ENCODE peak calls at places on chromosomes 2 and 18, in six cellular contexts. V is PC-3, W is uterus, B is tibial nerve, H is nephron progenitor cell, A is fibroblast of the aortic adventitia. N is an unnamed sample.

GRCh38 chr2:198368089-198368488 is 563.7 kb downstream of the PLCL1 start:
- DNase-seq in V (no peak), W (no peak), B (no peak), H (no peak), A (no peak), N (no peak)

GRCh38 chr2:200247494-200247893 is 59.0 kb upstream of the SPATS2L start:
- DNase-seq in V (no peak), W (no peak), B (no peak), H (no peak), A (peak; percentile 28), N (no peak)

GRCh38 chr2:220157312-220157711 is 529.9 kb downstream of the SLC4A3 start:
- DNase-seq in V (peak; percentile 28), W (no peak), B (no peak), H (no peak), A (no peak), N (no peak)

GRCh38 chr2:27967076-27967475 is 76.5 kb downstream of the BABAM2 start:
- DNase-seq in V (no peak), W (no peak), B (no peak), H (no peak), A (no peak), N (no peak)

GRCh38 chr2:135741395-135742306 is at the start of gene UBXN4:
- DNase-seq in V (peak; percentile 99), W (peak; percentile 97), B (peak; percentile 91), H (peak; percentile 92), A (peak; percentile 98), N (peak; percentile 95)

GRCh38 chr2:237431372-237431771 is 17.4 kb upstream of the COL6A3 start:
- DNase-seq in V (peak; percentile 94), W (no peak), B (no peak), H (no peak), A (peak; percentile 58), N (no peak)

GRCh38 chr2:219509780-219510511 is 4.3 kb upstream of the ASIC4 start:
- DNase-seq in V (peak; percentile 61), W (peak; percentile 66), B (no peak), H (peak; percentile 78), A (peak; percentile 52), N (peak; percentile 73)

GRCh38 chr18:9237982-9238381 is 96.6 kb upstream of the TWSG1 start:
- DNase-seq in V (no peak), W (no peak), B (no peak), H (no peak), A (no peak), N (no peak)

GRCh38 chr2:70698847-70699246 is 69.2 kb downstream of the ADD2 start:
- DNase-seq in V (no peak), W (no peak), B (no peak), H (no peak), A (peak; percentile 16), N (no peak)

GRCh38 chr2:172086349-172087190 is 1.3 kb downstream of the DLX1 start:
- DNase-seq in V (peak; percentile 57), W (no peak), B (no peak), H (peak; percentile 65), A (peak; percentile 24), N (peak; percentile 75)
- TF ChIP-seq CTCF in V (no peak), W (no peak), B (no peak), H (peak; percentile 18), A (peak; percentile 35), N (peak; percentile 16)

DNA sequence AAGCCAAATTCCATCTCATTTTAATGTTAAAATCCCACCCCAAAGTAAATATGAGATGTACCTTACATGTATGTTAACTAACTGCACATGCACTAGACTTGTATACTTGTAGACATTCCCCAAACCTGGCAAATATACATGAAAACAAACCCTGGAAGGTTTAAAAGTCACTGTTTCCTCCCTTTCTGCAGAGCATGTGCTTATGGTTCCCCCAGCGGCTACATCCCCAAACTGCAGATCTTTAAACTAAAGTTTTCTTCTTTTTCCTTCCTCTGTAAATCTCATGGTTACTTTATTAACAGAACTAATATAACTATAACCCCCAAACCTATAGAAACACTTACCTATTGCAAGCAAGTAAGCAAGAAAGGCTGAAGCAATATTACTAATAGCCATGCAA is 731.5 kb downstream of the LRP1B start:
- DNase-seq in V (peak; percentile 57), W (no peak), B (no peak), H (peak; percentile 8), A (peak; percentile 26), N (no peak)
- TF ChIP-seq CTCF in V (peak; percentile 82), W (no peak), B (peak; percentile 26), H (peak; percentile 58), A (peak; percentile 54), N (peak; percentile 47)

DNA sequence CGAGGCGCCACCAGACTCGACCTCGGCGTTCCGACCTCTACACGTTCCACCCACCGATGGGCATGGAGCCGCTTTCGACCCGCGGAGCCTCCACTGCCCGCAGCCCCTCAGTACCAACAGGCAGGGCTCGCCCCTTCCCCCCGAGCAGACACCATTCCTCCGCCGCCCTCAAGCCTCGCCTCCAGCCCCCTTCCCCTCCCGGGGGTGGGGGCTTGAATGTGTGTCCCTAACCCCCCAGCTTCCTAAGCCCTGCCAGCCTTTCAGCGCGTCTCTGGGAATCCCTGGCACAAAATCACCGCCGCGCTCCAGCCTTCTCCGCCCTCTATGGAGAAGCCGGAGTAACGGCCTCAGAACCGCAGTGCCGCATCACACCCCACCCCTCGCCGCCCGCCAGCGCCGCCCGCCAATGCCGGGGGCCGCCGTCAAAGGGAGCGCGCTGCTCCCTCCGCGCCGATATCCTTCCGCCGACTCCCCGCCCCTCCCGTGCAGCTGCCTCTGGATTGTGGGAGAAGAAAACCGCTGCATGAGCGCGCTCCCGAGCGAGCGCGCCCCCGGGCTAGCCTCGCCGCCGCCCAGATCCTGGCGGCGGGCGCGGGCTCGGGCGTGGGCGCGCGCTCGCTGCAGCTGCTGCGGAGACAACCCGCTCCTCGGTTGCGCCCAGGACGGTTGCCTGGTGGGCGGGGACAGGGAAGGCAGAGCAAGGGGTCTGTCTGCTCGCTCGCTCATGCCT is at the start of gene CCDC88A:
- DNase-seq in V (peak; percentile 94), W (peak; percentile 99), B (peak; percentile 89), H (peak; percentile 99), A (peak; percentile 97), N (peak; percentile 85)
- TF ChIP-seq CTCF in V (peak; percentile 16), W (peak; percentile 13), B (peak; percentile 22), H (no peak), A (peak; percentile 40), N (no peak)

DNA sequence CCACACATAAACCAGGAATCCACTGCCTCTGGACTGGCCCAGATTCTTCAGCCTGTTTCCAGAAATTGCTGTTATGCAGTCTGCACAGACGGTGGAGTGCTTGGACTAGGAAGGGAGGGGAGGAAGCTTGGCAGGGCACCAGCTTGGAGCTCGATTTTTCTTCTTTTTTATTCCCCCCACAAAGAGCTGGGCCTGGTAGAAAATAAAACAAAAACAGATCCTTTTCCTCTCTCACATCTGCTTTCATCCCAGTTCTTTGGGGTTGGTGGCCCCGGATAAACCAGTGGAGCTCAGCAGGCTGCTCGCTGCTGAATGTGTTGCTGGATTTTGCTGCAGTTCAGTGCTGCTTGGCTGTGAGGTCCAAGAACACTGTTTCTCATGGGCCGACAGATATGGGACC is 16.0 kb downstream of the LRRTM1 start:
- DNase-seq in V (no peak), W (no peak), B (no peak), H (no peak), A (peak; percentile 19), N (no peak)
- TF ChIP-seq CTCF in V (no peak), W (no peak), B (peak; percentile 38), H (no peak), A (peak; percentile 14), N (peak; percentile 9)

GRCh38 chr2:69531186-69531585 is 94.0 kb upstream of the NFU1 start:
- DNase-seq in V (no peak), W (no peak), B (no peak), H (no peak), A (no peak), N (no peak)
- TF ChIP-seq CTCF in V (no peak), W (no peak), B (no peak), H (no peak), A (no peak), N (no peak)

GRCh38 chr2:52821631-52822030 is 946.0 kb upstream of the CHAC2 start:
- DNase-seq in V (peak; percentile 19), W (no peak), B (no peak), H (no peak), A (peak; percentile 8), N (no peak)
- TF ChIP-seq CTCF in V (peak; percentile 52), W (no peak), B (no peak), H (no peak), A (peak; percentile 31), N (no peak)

GRCh38 chr2:10222-10875 is 36.0 kb downstream of the FAM110C start:
- DNase-seq in V (no peak), W (no peak), B (no peak), H (peak; percentile 29), A (peak; percentile 3), N (no peak)

GRCh38 chr2:11248-11941 is 34.9 kb downstream of the FAM110C start:
- DNase-seq in V (peak; percentile 28), W (peak; percentile 59), B (no peak), H (peak; percentile 93), A (no peak), N (no peak)
- TF ChIP-seq CTCF in V (peak; percentile 45), W (peak; percentile 13), B (peak; percentile 34), H (peak; percentile 99), A (peak; percentile 29), N (peak; percentile 48)

GRCh38 chr18:75044791-75045190 is 164.1 kb downstream of the PTGR3 start:
- DNase-seq in V (no peak), W (no peak), B (no peak), H (no peak), A (no peak), N (no peak)

GRCh38 chr18:75045249-75045648 is 163.7 kb downstream of the PTGR3 start:
- DNase-seq in V (no peak), W (no peak), B (no peak), H (no peak), A (no peak), N (no peak)

GRCh38 chr18:75043478-75043877 is 165.5 kb downstream of the PTGR3 start:
- DNase-seq in V (no peak), W (no peak), B (no peak), H (no peak), A (no peak), N (no peak)

GRCh38 chr18:75044296-75044695 is 164.6 kb downstream of the PTGR3 start:
- DNase-seq in V (no peak), W (no peak), B (no peak), H (no peak), A (no peak), N (no peak)

DNA sequence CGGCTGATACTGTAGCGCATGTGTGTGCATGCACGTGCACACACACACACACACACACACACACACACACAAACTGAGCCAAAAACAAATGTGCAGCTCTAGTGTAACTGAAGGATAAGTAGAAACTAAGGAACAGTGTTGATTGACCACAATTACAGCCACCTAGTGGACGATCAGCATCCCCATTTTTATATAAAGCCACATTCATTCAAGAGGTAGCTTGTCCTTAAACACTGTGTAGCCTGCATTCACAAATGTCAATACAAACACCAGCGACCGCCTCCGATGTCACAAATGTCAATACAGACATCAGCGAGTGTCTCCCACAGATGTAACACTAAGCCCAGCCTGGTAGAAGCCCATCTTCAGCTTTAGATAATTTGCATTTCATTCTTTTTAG is 167.4 kb downstream of the PTGR3 start:
- DNase-seq in V (peak; percentile 50), W (no peak), B (no peak), H (no peak), A (peak; percentile 53), N (no peak)
- TF ChIP-seq CTCF in V (peak; percentile 78), W (no peak), B (peak; percentile 21), H (no peak), A (peak; percentile 52), N (peak; percentile 8)

DNA sequence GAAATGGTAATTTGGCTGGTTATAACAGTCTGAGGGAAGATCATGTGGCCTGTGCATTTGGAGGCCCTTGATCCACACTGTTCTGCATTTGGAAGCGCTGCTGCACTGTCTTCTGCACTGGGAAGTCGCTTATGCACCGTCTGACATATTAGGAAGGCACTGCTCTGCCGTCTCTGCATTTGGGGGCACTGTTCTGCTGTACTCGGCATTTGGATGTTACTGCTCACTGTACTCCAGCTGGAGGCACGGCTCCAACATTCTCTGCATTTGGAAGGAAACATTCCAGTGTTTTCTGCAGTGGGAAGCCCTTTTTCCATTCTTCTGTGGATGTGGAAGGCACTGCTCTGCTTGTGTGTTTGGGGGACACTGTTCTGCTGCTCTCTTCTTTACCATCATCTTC is 9.6 kb upstream of the PROM2 start:
- DNase-seq in V (no peak), W (no peak), B (no peak), H (no peak), A (peak; percentile 2), N (no peak)
- TF ChIP-seq CTCF in V (no peak), W (no peak), B (no peak), H (no peak), A (no peak), N (no peak)